ENCODE peak calls at places on chromosomes 5 and 9, in seven cellular contexts. A is PC-9; Q is endodermal cell; J is lung; P is CD8-positive, alpha-beta T cell; K is upper lobe of right lung; G is esophagus squamous epithelium. X is an unnamed sample.

GRCh38 chr9:130263601-130264413 is 1.8 kb upstream of the HMCN2 start:
- DNase-seq in A (no peak), Q (peak; percentile 73), J (no peak), P (no peak), K (no peak), G (no peak), X (no peak)

GRCh38 chr9:69056416-69056815 is 20.9 kb downstream of the FXN start:
- DNase-seq in A (no peak), Q (no peak), J (no peak), P (no peak), K (no peak), G (no peak), X (no peak)

GRCh38 chr9:133769511-133770075 is 31.4 kb upstream of the SARDH start:
- DNase-seq in A (no peak), Q (peak; percentile 43), J (no peak), P (no peak), K (peak; percentile 57), G (no peak), X (no peak)

GRCh38 chr5:147461915-147462314 is 48.0 kb downstream of the DPYSL3 start:
- DNase-seq in A (no peak), Q (no peak), J (no peak), P (no peak), K (no peak), G (no peak), X (no peak)

GRCh38 chr5:44260793-44261192 is 128.4 kb downstream of the FGF10 start:
- DNase-seq in A (no peak), Q (no peak), J (no peak), P (no peak), K (no peak), G (no peak), X (no peak)

GRCh38 chr9:23842531-23843129 is 16.6 kb upstream of the ELAVL2 start:
- DNase-seq in A (no peak), Q (no peak), J (no peak), P (no peak), K (no peak), G (no peak), X (no peak)

GRCh38 chr5:62538017-62538942 is 40.3 kb upstream of the LRRC70 start:
- DNase-seq in A (no peak), Q (no peak), J (no peak), P (no peak), K (no peak), G (no peak), X (peak; percentile 26)

GRCh38 chr9:21873540-21874221 is 71.2 kb downstream of the MTAP start:
- DNase-seq in A (no peak), Q (no peak), J (no peak), P (no peak), K (no peak), G (no peak), X (peak; percentile 78)

GRCh38 chr5:112793201-112793600 is 55.5 kb downstream of the APC start:
- DNase-seq in A (no peak), Q (no peak), J (no peak), P (no peak), K (no peak), G (no peak), X (no peak)

GRCh38 chr9:116048072-116048471 is 105.5 kb upstream of the PAPPA start:
- DNase-seq in A (no peak), Q (no peak), J (no peak), P (no peak), K (no peak), G (no peak), X (no peak)

GRCh38 chr5:172429201-172429940 is 25.0 kb downstream of the SH3PXD2B start:
- DNase-seq in A (no peak), Q (no peak), J (peak; percentile 58), P (no peak), K (no peak), G (no peak), X (no peak)

GRCh38 chr9:111795557-111795839 is 761 bp upstream of the SHOC1 start:
- DNase-seq in A (no peak), Q (no peak), J (no peak), P (no peak), K (no peak), G (no peak), X (peak; percentile 12)

GRCh38 chr5:104909803-104910202 is 1347.2 kb upstream of the NUDT12 start:
- DNase-seq in A (no peak), Q (no peak), J (no peak), P (no peak), K (no peak), G (no peak), X (no peak)

GRCh38 chr5:83721878-83722779 is 1.5 kb upstream of the HAPLN1 start:
- DNase-seq in A (peak; percentile 78), Q (peak; percentile 94), J (no peak), P (no peak), K (peak; percentile 79), G (no peak), X (peak; percentile 78)

GRCh38 chr9:97077465-97078295 is 38.7 kb upstream of the CTSV start:
- DNase-seq in A (no peak), Q (no peak), J (no peak), P (no peak), K (no peak), G (no peak), X (no peak)

GRCh38 chr9:19156026-19156474 is 28.8 kb upstream of the PLIN2 start:
- DNase-seq in A (no peak), Q (no peak), J (no peak), P (no peak), K (no peak), G (no peak), X (no peak)
- H3K27ac ChIP-seq in A (no peak overlapping the region), Q (no peak overlapping the region), J (no peak overlapping the region), P (no peak overlapping the region), K (no peak overlapping the region), G (no peak overlapping the region), X (no peak overlapping the region)

GRCh38 chr9:72843525-72844439 is 109.1 kb downstream of the ALDH1A1 start:
- DNase-seq in A (no peak), Q (peak; percentile 84), J (no peak), P (no peak), K (no peak), G (no peak), X (no peak)
- TF ChIP-seq CTCF in A (peak; percentile 44), Q (peak; percentile 70), J (no peak), P (no peak), K (no peak), G (no peak), X (no peak)

GRCh38 chr5:110268283-110268682 is 458.2 kb downstream of the TMEM232 start:
- DNase-seq in A (no peak), Q (peak; percentile 40), J (no peak), P (no peak), K (no peak), G (no peak), X (no peak)

GRCh38 chr5:110262754-110263153 is 463.7 kb downstream of the TMEM232 start:
- DNase-seq in A (no peak), Q (no peak), J (no peak), P (no peak), K (no peak), G (no peak), X (no peak)

GRCh38 chr5:110268985-110269384 is 457.5 kb downstream of the TMEM232 start:
- DNase-seq in A (no peak), Q (peak; percentile 40), J (no peak), P (no peak), K (no peak), G (no peak), X (no peak)

GRCh38 chr5:110267714-110268113 is 458.8 kb downstream of the TMEM232 start:
- DNase-seq in A (no peak), Q (no peak), J (no peak), P (no peak), K (no peak), G (no peak), X (no peak)

DNA sequence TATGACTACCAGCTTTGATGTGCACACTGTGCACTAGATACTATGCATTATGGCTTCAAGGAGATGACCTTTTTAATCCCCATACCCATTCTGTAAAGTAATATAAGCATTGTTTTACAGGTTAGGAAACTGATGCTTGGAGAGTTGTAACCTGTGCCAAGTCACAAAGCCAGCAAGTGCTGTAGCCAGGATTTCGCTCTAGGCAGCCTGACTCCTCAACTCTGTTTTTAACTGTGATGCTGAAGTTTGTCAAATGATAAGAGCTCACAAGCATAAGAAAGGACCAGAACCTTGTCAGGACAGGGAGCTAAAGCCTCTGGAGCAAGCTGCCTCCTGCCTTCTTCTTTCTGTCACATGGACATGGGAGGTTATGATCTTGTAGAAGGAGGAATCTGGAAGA is 461.3 kb downstream of the TMEM232 start:
- DNase-seq in A (no peak), Q (no peak), J (no peak), P (no peak), K (no peak), G (no peak), X (no peak)
- H3K27ac ChIP-seq in A (no peak overlapping the region), Q (no peak overlapping the region), J (no peak overlapping the region), P (no peak overlapping the region), K (no peak overlapping the region), G (no peak overlapping the region), X (no peak overlapping the region)

GRCh38 chr5:23302438-23302837 is 205.0 kb upstream of the PRDM9 start:
- DNase-seq in A (no peak), Q (no peak), J (no peak), P (no peak), K (no peak), G (no peak), X (no peak)
- TF ChIP-seq CTCF in A (no peak), Q (peak; percentile 46), J (no peak), P (no peak), K (no peak), G (no peak), X (no peak)

DNA sequence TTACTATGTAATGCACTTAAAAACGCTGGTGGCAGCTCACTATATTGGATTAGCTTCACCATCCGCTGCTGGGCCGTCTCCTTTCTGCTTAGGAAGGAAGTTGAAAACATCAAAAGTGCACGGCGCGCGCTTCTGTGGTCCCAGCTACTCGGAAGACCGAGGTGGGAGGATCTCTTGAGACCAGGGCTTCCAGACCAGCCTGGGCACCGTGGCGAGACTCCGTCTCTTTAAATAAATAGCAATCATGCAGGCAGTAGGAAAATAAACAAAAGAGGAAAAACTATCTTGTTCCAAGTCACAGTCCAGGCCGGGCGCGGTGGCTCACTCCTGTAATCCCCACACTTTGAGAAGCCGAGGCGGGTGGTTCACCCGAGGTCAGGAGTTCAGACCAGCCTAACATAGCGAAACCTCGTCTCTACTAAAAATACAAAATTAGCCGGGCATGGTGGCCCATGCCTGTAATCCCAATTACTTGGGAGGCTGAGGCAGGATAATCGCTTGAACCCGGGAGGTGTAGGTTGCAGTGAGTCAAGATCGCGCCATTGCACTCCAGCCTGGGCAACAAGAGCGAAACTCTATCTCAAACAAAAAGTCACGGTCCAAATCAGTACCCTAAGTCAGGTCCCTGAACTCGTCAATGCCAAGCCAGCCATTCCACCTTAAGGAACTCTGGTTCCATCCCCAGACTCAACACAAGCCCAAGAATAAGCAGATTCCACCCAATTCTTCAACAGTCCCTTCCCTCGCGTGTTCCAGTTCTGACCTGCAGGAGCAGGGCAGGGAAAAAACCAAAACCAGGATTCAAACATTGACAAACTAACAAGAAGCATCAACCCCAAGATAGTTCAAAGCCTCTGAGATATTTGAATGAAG is 1.0 kb upstream of the GOLGA1 start:
- DNase-seq in A (no peak), Q (peak; percentile 78), J (peak; percentile 56), P (peak; percentile 74), K (peak; percentile 79), G (peak; percentile 26), X (no peak)
- H3K27ac ChIP-seq in A (peak overlapping the region; percentile 83), Q (peak overlapping the region; percentile 81), J (peak overlapping the region; percentile 98), P (peak overlapping the region; percentile 93), K (peak overlapping the region; percentile 97), G (peak overlapping the region; percentile 97), X (peak overlapping the region; percentile 99)